ENCODE peak calls at places on chromosomes 5 and 9, in eight cellular contexts. V, G, X, C, M, J, W and P are unnamed samples.

GRCh38 chr9:4297151-4297794 is 2.6 kb downstream of the GLIS3 start:
- DNase-seq in V (peak; percentile 90), G (peak; percentile 75), X (peak; percentile 74), C (peak; percentile 69), M (peak; percentile 94), J (no peak), W (peak; percentile 87), P (peak; percentile 92)

GRCh38 chr5:71865665-71866320 is 146.7 kb downstream of the CARTPT start:
- DNase-seq in V (no peak), G (no peak), X (no peak), C (no peak), M (no peak), J (no peak), W (no peak), P (no peak)

GRCh38 chr5:135248801-135249231 is 150.2 kb downstream of the MACROH2A1 start:
- DNase-seq in V (no peak), G (no peak), X (no peak), C (no peak), M (no peak), J (no peak), W (no peak), P (no peak)

GRCh38 chr9:91935066-91935729 is 14.8 kb downstream of the ROR2 start:
- DNase-seq in V (no peak), G (no peak), X (peak; percentile 32), C (no peak), M (peak; percentile 61), J (no peak), W (no peak), P (no peak)

GRCh38 chr5:137466888-137467287 is 32.2 kb downstream of the SPOCK1 start:
- DNase-seq in V (peak; percentile 45), G (no peak), X (no peak), C (no peak), M (no peak), J (no peak), W (no peak), P (no peak)

GRCh38 chr9:133656211-133657119 is 20.3 kb downstream of the DBH start:
- DNase-seq in V (no peak), G (no peak), X (no peak), C (no peak), M (no peak), J (no peak), W (no peak), P (no peak)

GRCh38 chr5:151158287-151158661 is 695 bp upstream of the ANXA6 start:
- DNase-seq in V (no peak), G (no peak), X (peak; percentile 28), C (no peak), M (peak; percentile 89), J (no peak), W (no peak), P (no peak)

GRCh38 chr5:127518319-127518621 is 830 bp downstream of the PRRC1 start:
- DNase-seq in V (peak; percentile 66), G (peak; percentile 57), X (no peak), C (no peak), M (no peak), J (no peak), W (peak; percentile 6), P (no peak)

GRCh38 chr5:159442210-159442850 is 112.0 kb upstream of the IL12B start:
- DNase-seq in V (no peak), G (no peak), X (peak; percentile 73), C (no peak), M (peak; percentile 80), J (no peak), W (no peak), P (no peak)

GRCh38 chr9:133786936-133787748 is 49.0 kb upstream of the SARDH start:
- DNase-seq in V (no peak), G (no peak), X (no peak), C (no peak), M (no peak), J (no peak), W (no peak), P (no peak)

GRCh38 chr5:28275931-28276330 is 1237.5 kb upstream of the CDH9 start:
- DNase-seq in V (no peak), G (no peak), X (no peak), C (no peak), M (peak; percentile 18), J (no peak), W (no peak), P (no peak)

DNA sequence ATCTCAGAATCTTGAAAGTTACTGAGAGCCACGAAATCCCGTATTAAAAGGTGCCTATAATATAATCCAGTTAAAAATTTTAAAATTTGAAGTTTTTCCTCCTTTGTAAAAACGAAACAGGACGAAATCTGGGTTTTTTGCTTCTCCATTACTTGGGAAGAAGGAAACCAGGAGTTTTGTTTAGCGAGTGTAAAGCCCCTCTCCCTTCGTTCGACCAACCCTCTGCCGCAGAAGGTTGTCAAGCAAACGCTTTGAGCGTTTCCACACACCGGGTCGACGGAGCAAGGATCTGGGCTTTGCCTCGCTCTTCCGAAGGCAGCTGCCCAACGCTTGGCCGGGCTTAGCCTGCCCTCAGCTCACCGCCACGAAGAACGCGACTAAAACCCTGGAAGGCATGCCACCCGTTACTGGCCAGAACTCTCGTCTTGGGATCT is 1.6 kb upstream of the FOXE1 start:
- DNase-seq in V (no peak), G (no peak), X (peak; percentile 52), C (no peak), M (no peak), J (no peak), W (no peak), P (no peak)
- H3K4me3 ChIP-seq in V (no peak overlapping the region), G (no peak overlapping the region), X (peak overlapping the region; percentile 22), C (peak overlapping the region; percentile 29), M (no peak overlapping the region), J (no peak overlapping the region), W (no peak overlapping the region), P (no peak overlapping the region)

DNA sequence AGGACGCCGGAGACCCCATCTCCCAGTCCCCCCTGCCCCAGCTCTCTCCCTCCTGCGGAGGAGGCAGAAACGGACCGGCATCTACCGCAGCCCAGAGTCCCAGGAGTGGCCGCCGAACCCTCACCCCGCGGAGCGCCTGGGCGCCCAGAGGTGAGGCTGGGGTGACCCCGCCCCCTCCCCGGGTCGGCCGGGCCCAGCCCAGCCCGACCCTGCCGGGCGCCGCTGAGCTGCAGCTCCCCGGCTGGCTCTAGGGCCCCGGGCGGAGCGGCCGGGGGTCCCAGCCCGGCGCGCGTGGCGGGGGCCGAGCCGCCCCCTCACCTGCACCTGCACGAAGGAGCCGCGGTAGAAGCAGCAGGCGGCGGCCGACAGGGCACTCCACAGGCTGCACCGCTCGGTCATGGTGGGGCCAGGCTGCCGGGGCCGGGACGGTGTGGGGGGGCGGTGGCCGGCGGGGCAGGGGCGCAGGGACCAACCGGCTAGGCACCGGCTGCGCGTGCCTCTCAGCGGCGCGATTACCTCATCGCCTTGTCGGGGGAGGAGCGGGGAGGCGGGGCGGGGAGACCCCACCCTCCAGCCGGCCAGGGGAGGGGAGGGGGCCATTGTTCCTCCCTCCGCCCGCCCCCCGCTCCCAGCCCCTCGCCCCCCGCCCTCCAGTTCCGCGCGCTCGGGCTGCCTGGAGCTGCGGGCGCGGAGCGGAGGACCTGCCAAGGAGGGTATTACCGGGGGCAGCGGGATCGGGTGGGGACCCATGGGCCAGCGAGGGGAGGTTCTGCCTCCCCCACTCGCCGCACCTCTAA is 19.9 kb upstream of the TOR2A start:
- DNase-seq in V (no peak), G (no peak), X (peak; percentile 89), C (no peak), M (peak; percentile 68), J (no peak), W (no peak), P (no peak)
- H3K4me3 ChIP-seq in V (no peak overlapping the region), G (no peak overlapping the region), X (peak overlapping the region; percentile 85), C (peak overlapping the region; percentile 69), M (no peak overlapping the region), J (no peak overlapping the region), W (no peak overlapping the region), P (no peak overlapping the region)

GRCh38 chr9:77013932-77014596 is 5.4 kb upstream of the FOXB2 start:
- DNase-seq in V (no peak), G (no peak), X (peak; percentile 29), C (no peak), M (peak; percentile 21), J (no peak), W (no peak), P (no peak)

GRCh38 chr9:77014597-77015263 is 4.7 kb upstream of the FOXB2 start:
- DNase-seq in V (no peak), G (no peak), X (peak; percentile 57), C (no peak), M (peak; percentile 60), J (no peak), W (no peak), P (no peak)

GRCh38 chr9:77013186-77013931 is 6.1 kb upstream of the FOXB2 start:
- DNase-seq in V (no peak), G (no peak), X (peak; percentile 17), C (no peak), M (no peak), J (no peak), W (no peak), P (no peak)

GRCh38 chr9:77010527-77010926 is 8.9 kb upstream of the FOXB2 start:
- DNase-seq in V (no peak), G (no peak), X (no peak), C (no peak), M (no peak), J (no peak), W (no peak), P (no peak)

DNA sequence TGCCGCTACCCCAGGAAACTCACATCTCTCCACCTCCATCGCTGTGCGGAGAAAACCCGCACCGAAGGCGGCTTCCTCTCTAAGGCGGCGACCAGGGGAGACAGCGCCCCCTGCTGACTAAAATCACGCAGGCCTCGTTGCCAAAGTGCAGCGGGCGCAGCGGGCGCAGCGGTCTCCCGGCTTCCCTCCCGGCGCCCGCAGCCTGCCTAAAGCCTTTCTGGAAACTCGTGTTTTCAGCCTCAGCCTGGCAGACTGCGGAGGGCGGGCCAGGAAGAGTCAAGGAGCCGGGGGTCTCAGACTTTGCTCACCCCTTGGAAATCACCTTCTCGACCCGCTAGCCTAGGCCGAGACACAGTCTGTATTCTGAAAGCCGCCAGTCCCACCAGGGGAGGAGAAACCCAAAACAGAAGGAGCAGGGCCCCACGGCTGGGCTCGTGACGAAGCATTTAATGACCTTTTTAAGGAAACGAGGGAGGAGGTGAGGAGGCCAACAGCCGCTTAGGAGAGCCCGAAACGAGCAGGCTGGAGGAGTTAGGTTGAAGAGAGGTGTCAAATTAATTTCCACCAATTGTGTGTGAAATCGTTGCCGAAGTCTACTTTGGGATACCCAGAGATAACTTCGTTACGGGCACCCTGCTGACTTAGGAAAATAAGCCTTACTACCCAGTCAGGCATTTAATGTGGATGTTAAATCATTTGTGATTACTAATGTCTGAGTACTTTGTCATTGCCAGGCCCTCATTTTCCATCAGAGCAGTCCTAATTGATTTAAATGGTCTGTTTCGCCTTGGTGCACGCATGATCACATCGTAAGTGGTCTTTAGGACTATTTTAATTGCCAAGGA is 7.3 kb upstream of the FOXB2 start:
- DNase-seq in V (peak; percentile 15), G (peak; percentile 17), X (peak; percentile 90), C (no peak), M (peak; percentile 90), J (peak; percentile 42), W (no peak), P (peak; percentile 34)
- H3K4me3 ChIP-seq in V (no peak overlapping the region), G (no peak overlapping the region), X (peak overlapping the region; percentile 46), C (peak overlapping the region; percentile 31), M (no peak overlapping the region), J (no peak overlapping the region), W (no peak overlapping the region), P (no peak overlapping the region)

DNA sequence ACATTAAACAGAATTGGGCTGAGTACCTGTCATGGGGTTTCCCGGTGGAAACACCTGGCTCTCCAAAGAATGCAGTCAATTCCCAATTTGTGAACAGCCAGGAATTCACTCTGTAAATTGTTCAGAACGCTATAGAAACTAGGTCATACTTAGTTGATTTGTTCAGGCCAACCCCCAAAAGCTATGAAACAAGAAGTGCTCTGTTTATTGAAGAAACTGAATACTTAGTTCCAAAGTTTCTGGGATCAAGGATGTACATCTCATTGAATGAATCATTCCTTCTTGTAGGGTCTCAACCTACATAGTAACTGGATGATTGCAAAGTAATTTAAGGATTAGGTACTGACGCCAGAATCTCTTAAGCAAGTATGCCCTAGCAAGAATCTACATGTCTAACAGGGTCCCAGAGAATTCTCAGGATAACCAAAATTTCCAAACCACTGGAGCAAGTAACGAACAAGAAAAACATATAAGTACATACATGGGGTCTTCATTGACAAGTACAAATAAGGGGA is 659 bp upstream of the TUSC1 start:
- DNase-seq in V (no peak), G (no peak), X (no peak), C (no peak), M (no peak), J (no peak), W (no peak), P (no peak)
- H3K4me3 ChIP-seq in V (peak overlapping the region; percentile 83), G (peak overlapping the region; percentile 77), X (no peak overlapping the region), C (peak overlapping the region; percentile 31), M (no peak overlapping the region), J (no peak overlapping the region), W (peak overlapping the region; percentile 41), P (peak overlapping the region; percentile 78)